ENCODE peak calls at places on chromosomes 3 and 15, in nine cellular contexts. U is cardiac fibroblast; D is Ammon's horn; X is NCI-H1436; L is NCI-H187; Z is stimulated activated CD8-positive, alpha-beta memory T cell treated with anti-CD3 and anti-CD28 coated beads, Interleukin-7, amount 100 ng/mL, for 4 hours; J is H9; K is PC-3; A is M059J. V is an unnamed sample.

GRCh38 chr3:193057616-193058015 is 140.0 kb upstream of the MB21D2 start:
- DNase-seq in Z (no peak), U (no peak), X (no peak), K (no peak), L (no peak), A (no peak), D (no peak), J (no peak), V (no peak)

GRCh38 chr3:64216706-64217105 is 8.6 kb downstream of the PRICKLE2 start:
- DNase-seq in J (peak), Z (no peak), L (no peak), A (no peak), K (no peak), U (peak), X (no peak), D (no peak), V (peak)

GRCh38 chr3:70392227-70392626 is 79.8 kb upstream of the MDFIC2 start:
- DNase-seq in D (no peak), Z (no peak), L (no peak), J (peak), X (no peak), K (no peak), A (no peak), U (no peak), V (no peak)

GRCh38 chr3:162677475-162677874 is 1180.9 kb downstream of the OTOL1 start:
- DNase-seq in D (no peak), U (no peak), Z (no peak), L (no peak), J (no peak), X (no peak), K (no peak), A (no peak), V (no peak)

GRCh38 chr3:86087160-86087871 is 903.6 kb downstream of the VGLL3 start:
- DNase-seq in A (no peak), D (no peak), L (no peak), X (no peak), J (no peak), K (no peak), Z (no peak), U (no peak), V (no peak)

GRCh38 chr15:77831989-77832388 is 199.3 kb upstream of the LINGO1 start:
- DNase-seq in A (no peak), U (no peak), L (no peak), J (no peak), Z (no peak), X (no peak), D (no peak), K (no peak), V (no peak)

GRCh38 chr15:79290642-79291275 is 8.2 kb downstream of the ANKRD34C start:
- DNase-seq in J (no peak), K (peak), L (no peak), Z (no peak), U (no peak), X (no peak), D (no peak), A (no peak), V (no peak)

GRCh38 chr15:29040367-29040745 is 154.6 kb downstream of the APBA2 start:
- DNase-seq in X (no peak), U (no peak), D (peak), Z (no peak), A (no peak), J (no peak), L (no peak), K (no peak), V (no peak)

GRCh38 chr3:184349563-184350470 is 11.6 kb downstream of the CLCN2 start:
- DNase-seq in J (no peak), U (no peak), D (peak), K (no peak), Z (no peak), L (no peak), X (no peak), A (no peak), V (no peak)

GRCh38 chr3:50473768-50474167 is 29.7 kb downstream of the CACNA2D2 start:
- DNase-seq in D (peak), X (no peak), L (no peak), Z (no peak), A (no peak), K (no peak), J (no peak), U (no peak), V (no peak)

GRCh38 chr15:76229266-76229665 is 82.0 kb downstream of the ETFA start:
- DNase-seq in Z (no peak), A (no peak), L (no peak), U (no peak), D (no peak), X (no peak), K (no peak), J (no peak), V (no peak)

GRCh38 chr15:47718474-47719440 is 1.5 kb downstream of the SEMA6D start:
- DNase-seq in D (peak), L (no peak), Z (no peak), A (no peak), U (peak), J (no peak), K (peak), X (no peak), V (peak)

GRCh38 chr3:73107788-73108187 is 46.3 kb downstream of the EBLN2 start:
- DNase-seq in U (no peak), K (no peak), L (no peak), D (no peak), X (no peak), A (no peak), Z (no peak), J (no peak), V (no peak)

GRCh38 chr3:110341047-110341446 is 730.6 kb upstream of the NECTIN3 start:
- DNase-seq in J (no peak), L (no peak), D (no peak), K (peak), U (peak), X (no peak), Z (no peak), A (peak), V (no peak)

GRCh38 chr15:57920916-57921315 is 144.6 kb downstream of the ALDH1A2 start:
- DNase-seq in A (peak), D (no peak), L (no peak), X (no peak), J (no peak), Z (no peak), K (no peak), U (peak), V (no peak)

GRCh38 chr3:141302364-141303141 is 65.8 kb upstream of the ZBTB38 start:
- DNase-seq in J (no peak), A (peak), X (no peak), D (no peak), Z (no peak), L (no peak), K (peak), U (peak), V (peak)

GRCh38 chr3:136543385-136543784 is 208.8 kb downstream of the STAG1 start:
- DNase-seq in D (no peak), J (no peak), U (peak), A (no peak), K (peak), L (no peak), Z (no peak), X (no peak), V (peak)

GRCh38 chr3:176964656-176965055 is 232.6 kb downstream of the TBL1XR1 start:
- DNase-seq in U (peak), K (no peak), A (no peak), X (no peak), D (no peak), Z (no peak), L (no peak), J (no peak), V (peak)

GRCh38 chr3:110576962-110577361 is 494.7 kb upstream of the NECTIN3 start:
- DNase-seq in U (peak), L (no peak), X (no peak), Z (no peak), A (peak), K (peak), D (no peak), J (peak), V (peak)

GRCh38 chr3:179898024-179898423 is 138.7 kb downstream of the PEX5L start:
- DNase-seq in Z (no peak), U (peak), K (peak), L (no peak), X (peak), A (peak), J (peak), D (no peak), V (peak)

GRCh38 chr3:120567370-120568197 is 28.6 kb upstream of the NDUFB4 start:
- DNase-seq in J (no peak), U (peak), K (peak), D (peak), A (peak), Z (no peak), L (no peak), X (peak), V (peak)

GRCh38 chr3:179321585-179322322 is 1.1 kb upstream of the ZNF639 start:
- DNase-seq in K (peak), L (no peak), X (no peak), Z (no peak), J (no peak), A (peak), D (peak), U (peak), V (peak)

GRCh38 chr3:42608586-42608985 is 8.1 kb downstream of the NKTR start:
- DNase-seq in D (no peak), L (no peak), A (peak), X (no peak), U (no peak), K (no peak), J (no peak), Z (no peak), V (no peak)

GRCh38 chr3:52456169-52456799 is 880 bp downstream of the NISCH start:
- DNase-seq in U (peak), J (peak), X (no peak), L (no peak), K (no peak), Z (no peak), A (no peak), D (no peak), V (peak)